ENCODE peak calls at places on chromosomes 1 and 21, in five cellular contexts. K is Kasumi-1; D is activated T-helper 9 cell treated with anti-CD3 and anti-CD28 coated beads, Interleukin-2, amount 50 U/mL, for 16 hours; Q is nucleus accumbens; J is C1 segment of cervical spinal cord. Z is an unnamed sample.

GRCh38 chr1:7528386-7529031 is 242.6 kb upstream of the VAMP3 start:
- DNase-seq in J (no peak), K (no peak), Q (no peak), D (no peak), Z (no peak)

GRCh38 chr1:18951416-18951815 is 5.1 kb downstream of the IFFO2 start:
- DNase-seq in J (no peak), D (no peak), K (peak; percentile 30), Q (no peak), Z (no peak)

GRCh38 chr1:145845144-145845513 is 301 bp upstream of the NUDT17 start:
- DNase-seq in J (no peak), D (no peak), Q (no peak), K (peak; percentile 75), Z (no peak)

GRCh38 chr1:22121421-22121911 is 21.4 kb downstream of the WNT4 start:
- DNase-seq in Q (no peak), K (no peak), J (no peak), D (no peak), Z (no peak)

GRCh38 chr1:51516639-51517158 is 2.4 kb downstream of the EPS15 start:
- DNase-seq in J (no peak), K (no peak), Q (no peak), D (no peak), Z (no peak)

GRCh38 chr1:230581446-230582079 is 60.7 kb upstream of the COG2 start:
- DNase-seq in K (peak; percentile 83), D (no peak), J (no peak), Q (no peak), Z (no peak)

GRCh38 chr1:177959793-177960515 is 9.9 kb downstream of the SEC16B start:
- DNase-seq in K (peak; percentile 58), J (no peak), Q (no peak), D (no peak), Z (no peak)

GRCh38 chr1:185526318-185527307 is 207.6 kb upstream of the HMCN1 start:
- DNase-seq in Q (no peak), J (no peak), D (no peak), K (peak; percentile 36), Z (no peak)

GRCh38 chr21:45420623-45421041 is 15.7 kb downstream of the COL18A1 start:
- DNase-seq in D (no peak), Q (no peak), K (no peak), J (no peak), Z (no peak)

GRCh38 chr21:37410639-37411038 is 44.1 kb downstream of the DYRK1A start:
- DNase-seq in J (no peak), D (no peak), K (no peak), Q (no peak), Z (no peak)

GRCh38 chr1:240149488-240150094 is 57.9 kb downstream of the FMN2 start:
- DNase-seq in D (no peak), J (no peak), Q (no peak), K (peak; percentile 55), Z (no peak)

GRCh38 chr1:62131093-62131725 is 63.4 kb upstream of the L1TD1 start:
- DNase-seq in K (peak; percentile 81), D (no peak), J (no peak), Q (peak; percentile 1), Z (peak; percentile 8)

GRCh38 chr1:219066631-219067349 is 106.9 kb upstream of the LYPLAL1 start:
- DNase-seq in D (no peak), J (no peak), K (peak; percentile 64), Q (no peak), Z (no peak)

GRCh38 chr1:205748398-205749093 is 1.4 kb downstream of the NUCKS1 start:
- DNase-seq in Q (no peak), D (no peak), K (peak; percentile 70), J (no peak), Z (peak; percentile 23)

GRCh38 chr1:89259283-89259971 is 13.2 kb downstream of the GBP5 start:
- DNase-seq in Q (no peak), D (no peak), K (peak; percentile 23), J (no peak), Z (no peak)

GRCh38 chr1:34266127-34266951 is 89.6 kb downstream of the C1orf94 start:
- DNase-seq in J (no peak), Q (peak; percentile 37), K (no peak), D (no peak), Z (no peak)

Z was measured in stimulated activated naive CD4-positive, alpha-beta T cell treated with Interleukin-2 at 50 U/mL for 16 hours.